ENCODE peak calls at places on chromosome 21, in nine cellular contexts. D is activated T-helper 2 cell treated with anti-CD3 and anti-CD28 coated beads, Interferon-gamma antibody, Interleukin-2, Interleukin-4, amounts not matched to agents 10 μg/mL and 5 μg/mL and 100 μg/mL, durations not matched to agents 14 hours and 24 hours and 36 hours; B is pancreas; K is LHCN-M2; Y is amygdala; O is DMS153; L is CD8-positive, alpha-beta memory T cell; Z is A549; S is CMK. M is an unnamed sample.

GRCh38 chr21:26064506-26064905 is 106.1 kb downstream of the APP start:
- DNase-seq in B (no peak), O (no peak), K (no peak), S (no peak), Y (no peak), Z (no peak), L (no peak), D (no peak), M (no peak)

GRCh38 chr21:46051821-46052675 is 45.9 kb upstream of the COL6A2 start:
- DNase-seq in D (no peak), B (no peak), Y (no peak), K (no peak), L (no peak), O (no peak), Z (no peak), S (no peak), M (no peak)

GRCh38 chr21:26842300-26842699 is 2.9 kb downstream of the ADAMTS1 start:
- DNase-seq in D (no peak), S (no peak), Y (no peak), B (no peak), O (no peak), L (no peak), Z (no peak), K (peak), M (no peak)

GRCh38 chr21:35223480-35224156 is 174.5 kb upstream of the RUNX1 start:
- DNase-seq in D (no peak), S (no peak), K (no peak), B (no peak), L (no peak), O (peak), Z (no peak), Y (no peak), M (no peak)

GRCh38 chr21:37183749-37184148 is 83.4 kb downstream of the VPS26C start:
- DNase-seq in S (no peak), D (no peak), L (no peak), B (no peak), O (no peak), Z (no peak), K (no peak), Y (no peak), M (no peak)

GRCh38 chr21:36524477-36524876 is 44.6 kb upstream of the CLDN14 start:
- DNase-seq in O (no peak), K (no peak), L (no peak), B (no peak), Z (no peak), Y (no peak), D (no peak), S (no peak), M (no peak)

GRCh38 chr21:8993943-8994639 is 1527.3 kb upstream of the TPTE start:
- DNase-seq in Z (peak), B (no peak), Y (no peak), S (no peak), K (no peak), L (no peak), D (no peak), O (no peak), M (no peak)

GRCh38 chr21:44694776-44695175 is 2.2 kb upstream of the KRTAP10-12 start:
- DNase-seq in O (no peak), S (no peak), Y (no peak), K (no peak), B (no peak), D (peak), L (no peak), Z (no peak), M (no peak)

GRCh38 chr21:25501996-25502665 is 105.2 kb downstream of the MRPL39 start:
- DNase-seq in S (peak), B (no peak), Z (no peak), D (no peak), O (no peak), L (no peak), K (no peak), Y (no peak), M (no peak)

GRCh38 chr21:15192243-15192642 is 127.4 kb upstream of the NRIP1 start:
- DNase-seq in B (no peak), K (peak), O (no peak), S (no peak), Y (no peak), L (no peak), Z (peak), D (no peak), M (peak)

GRCh38 chr21:37159053-37159776 is 86.2 kb downstream of the TTC3 start:
- DNase-seq in Y (no peak), D (no peak), B (no peak), S (no peak), L (no peak), O (no peak), K (no peak), Z (no peak), M (no peak)